ENCODE peak calls at places on chromosomes 16 and 17, in five cellular contexts. B is H7, Y is adipocyte, S is PC-3, P is GM23338. T is an unnamed sample.

GRCh38 chr17:81251091-81251942 is 12.2 kb downstream of the NDUFAF8 start:
- DNase-seq in Y (no peak), B (peak), S (no peak), P (no peak), T (no peak)

GRCh38 chr17:11506635-11507034 is 91.6 kb upstream of the DNAH9 start:
- DNase-seq in Y (peak), S (peak), B (peak), P (peak), T (no peak)

GRCh38 chr17:32772453-32773025 is 104.4 kb downstream of the MYO1D start:
- DNase-seq in P (no peak), Y (no peak), B (no peak), S (no peak), T (no peak)

GRCh38 chr17:68738044-68738443 is 136.9 kb upstream of the FAM20A start:
- DNase-seq in P (no peak), Y (peak), S (no peak), B (no peak), T (no peak)

GRCh38 chr17:40192961-40193360 is 15.7 kb downstream of the RAPGEFL1 start:
- DNase-seq in Y (no peak), B (no peak), P (no peak), S (no peak), T (no peak)

GRCh38 chr16:69823831-69824563 is 61.9 kb downstream of the WWP2 start:
- DNase-seq in Y (no peak), P (no peak), B (peak), S (no peak), T (no peak)

GRCh38 chr16:72832640-72833039 is 215.3 kb downstream of the ZFHX3 start:
- DNase-seq in Y (peak), B (peak), S (peak), P (peak), T (peak)

GRCh38 chr16:6524501-6524900 is 808.1 kb upstream of the RBFOX1 start:
- DNase-seq in Y (no peak), S (no peak), P (no peak), B (no peak), T (no peak)

GRCh38 chr16:1612320-1613111 is at the start of gene CRAMP1:
- DNase-seq in Y (peak), S (no peak), B (no peak), P (peak), T (no peak)

GRCh38 chr16:51636913-51637743 is 486.1 kb upstream of the SALL1 start:
- DNase-seq in Y (peak), P (peak), B (peak), S (peak), T (no peak)

GRCh38 chr16:78743556-78743955 is 644.1 kb downstream of the WWOX start:
- DNase-seq in Y (no peak), S (no peak), P (no peak), B (no peak), T (no peak)

GRCh38 chr16:84141143-84141670 is 3.8 kb downstream of the HSDL1 start:
- DNase-seq in Y (no peak), P (peak), B (peak), S (no peak), T (no peak)

GRCh38 chr16:88458039-88458772 is 5.1 kb downstream of the ZFPM1 start:
- DNase-seq in P (no peak), S (no peak), Y (no peak), B (no peak), T (no peak)

GRCh38 chr16:88455610-88456355 is 2.7 kb downstream of the ZFPM1 start:
- DNase-seq in B (peak), P (peak), S (peak), Y (peak), T (peak)

GRCh38 chr16:88454315-88455057 is 1.4 kb downstream of the ZFPM1 start:
- DNase-seq in P (peak), Y (peak), B (no peak), S (peak), T (no peak)

GRCh38 chr16:88458773-88459235 is 5.7 kb downstream of the ZFPM1 start:
- DNase-seq in Y (no peak), S (no peak), P (no peak), B (no peak), T (no peak)

DNA sequence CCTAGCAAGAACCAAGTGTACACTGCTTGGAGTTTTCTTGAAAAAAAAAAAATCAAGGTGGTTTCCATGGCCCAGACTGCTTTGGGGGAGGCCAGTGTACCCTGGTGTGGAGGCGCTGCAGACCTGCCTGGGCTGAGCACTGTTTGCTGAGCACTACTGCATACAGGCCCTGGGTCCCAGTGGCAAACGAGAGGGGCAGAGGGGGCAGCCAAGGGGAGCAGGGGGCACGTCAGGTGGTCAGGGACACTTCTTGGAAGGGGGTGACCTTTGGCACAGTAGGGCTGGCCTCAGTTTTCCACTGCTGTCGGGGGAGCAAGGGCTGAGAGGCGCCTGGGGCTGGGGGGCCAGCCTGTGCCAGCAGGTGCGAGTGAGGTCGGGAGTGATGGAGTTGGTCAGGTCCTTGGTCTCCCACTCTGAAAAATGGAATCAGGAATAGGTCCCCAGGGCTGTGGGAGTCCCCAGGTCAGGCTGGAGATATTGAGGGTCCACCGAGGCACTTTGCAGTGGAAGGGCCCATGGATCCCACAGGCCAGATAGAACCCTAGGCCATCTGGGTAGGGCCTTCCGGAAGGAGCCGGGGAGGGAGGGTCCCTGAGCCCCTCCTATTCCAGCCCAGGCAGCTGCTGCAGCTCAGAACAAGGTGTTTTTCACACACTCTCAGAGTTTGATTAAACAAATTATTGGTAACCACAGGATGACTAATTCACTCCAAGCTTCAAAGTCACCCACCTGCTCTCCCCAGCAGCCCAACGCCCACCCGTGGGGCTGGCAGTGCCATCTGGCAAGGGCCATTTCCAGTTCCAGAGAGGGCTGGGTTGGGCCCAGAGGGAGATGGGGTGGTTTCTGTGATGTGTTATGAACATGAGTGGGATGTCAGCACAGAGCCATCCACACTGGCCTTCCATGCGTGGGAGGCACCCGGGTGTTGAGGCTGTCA is 3.5 kb downstream of the ZFPM1 start:
- DNase-seq in S (no peak), P (no peak), Y (no peak), B (no peak), T (no peak)
- H3K4me3 ChIP-seq in S (peak), P (peak), Y (peak), B (no peak), T (no peak)

GRCh38 chr16:12119037-12119436 is 142.5 kb downstream of the SNX29 start:
- DNase-seq in P (no peak), Y (no peak), S (no peak), B (no peak), T (no peak)

GRCh38 chr16:12119562-12119961 is 143.0 kb downstream of the SNX29 start:
- DNase-seq in S (peak), B (no peak), P (no peak), Y (peak), T (no peak)

GRCh38 chr16:12120331-12120981 is 143.9 kb downstream of the SNX29 start:
- DNase-seq in S (no peak), Y (peak), B (no peak), P (no peak), T (no peak)

GRCh38 chr16:12122202-12122601 is 145.7 kb downstream of the SNX29 start:
- DNase-seq in Y (no peak), P (no peak), S (no peak), B (no peak), T (no peak)

DNA sequence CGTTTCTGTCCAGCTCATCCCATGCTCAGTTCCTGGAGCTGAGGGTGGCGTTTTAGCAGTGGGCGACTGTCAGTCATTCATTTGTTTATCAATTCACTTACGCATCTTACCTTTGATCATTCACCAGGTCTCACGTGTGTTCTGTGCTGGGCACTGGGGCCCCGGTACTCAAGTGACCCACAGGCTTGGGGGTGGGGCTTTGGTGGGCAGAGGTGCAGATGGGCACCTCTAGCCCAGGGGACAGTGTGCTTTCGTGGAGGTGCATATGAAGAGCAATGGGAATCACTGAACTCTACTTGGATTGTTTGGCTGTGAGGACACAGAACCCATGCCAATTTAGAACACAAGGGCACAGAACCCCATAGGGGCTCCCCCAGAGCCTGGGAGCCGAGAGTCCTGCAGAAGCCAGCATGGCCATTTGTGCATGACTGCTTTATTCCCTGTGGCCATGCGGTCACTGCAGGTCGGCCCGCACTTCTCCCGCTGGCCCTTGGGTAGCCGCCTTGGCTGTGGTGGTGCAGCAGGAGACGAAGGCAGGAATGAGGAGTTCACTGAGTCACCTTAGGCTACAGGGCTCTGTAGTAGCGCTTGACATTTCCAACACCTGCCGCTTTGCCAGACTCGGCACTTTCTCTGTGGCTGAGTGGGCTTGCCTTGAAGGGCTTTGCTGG is 144.6 kb downstream of the SNX29 start:
- DNase-seq in Y (no peak), B (no peak), S (no peak), P (no peak), T (no peak)
- H3K4me3 ChIP-seq in Y (no peak), B (no peak), S (no peak), P (no peak), T (no peak)

DNA sequence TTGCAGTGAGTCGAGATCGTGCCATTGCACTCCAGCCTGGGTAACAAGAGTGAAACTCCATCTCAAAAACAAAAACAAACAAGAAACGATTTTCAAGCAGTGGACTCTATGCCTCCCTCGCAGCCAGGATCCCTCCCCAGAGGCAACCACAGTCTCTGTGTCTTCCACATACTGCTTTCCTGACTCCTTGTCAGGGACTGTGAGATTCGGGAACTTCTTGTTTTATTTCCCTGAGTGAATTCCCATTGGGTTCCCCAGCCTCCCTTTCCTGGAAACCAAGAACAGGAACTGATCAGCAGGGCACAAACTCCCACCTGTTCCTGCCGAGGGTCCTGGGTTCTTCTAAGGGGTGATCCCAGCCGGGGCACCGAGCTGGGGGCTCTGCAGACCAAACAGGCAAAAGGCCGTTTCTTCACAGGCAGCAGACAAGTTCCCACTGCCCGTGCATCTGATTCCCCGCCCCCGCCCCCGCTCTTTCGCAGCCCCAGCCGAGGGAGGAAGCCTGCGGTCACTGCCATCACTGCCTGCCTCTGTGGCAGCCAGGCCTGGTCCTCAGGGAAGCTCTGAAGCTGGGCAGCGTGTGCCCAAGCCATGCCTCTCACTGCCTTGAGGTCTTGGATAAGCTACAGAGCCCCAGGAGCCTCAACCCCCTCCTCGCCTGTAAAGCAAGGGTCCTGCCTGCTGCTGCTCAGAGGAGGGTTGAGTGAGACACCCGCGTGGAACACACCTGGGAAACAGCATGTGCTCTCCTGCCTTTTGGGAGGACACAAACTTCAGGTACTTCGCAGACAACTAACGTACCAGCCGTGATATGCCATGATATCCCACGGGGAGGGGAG is 5.5 kb upstream of the PIEZO1 start:
- DNase-seq in P (peak), S (no peak), B (peak), Y (peak), T (no peak)
- H3K4me3 ChIP-seq in P (no peak), S (no peak), B (no peak), Y (no peak), T (no peak)

DNA sequence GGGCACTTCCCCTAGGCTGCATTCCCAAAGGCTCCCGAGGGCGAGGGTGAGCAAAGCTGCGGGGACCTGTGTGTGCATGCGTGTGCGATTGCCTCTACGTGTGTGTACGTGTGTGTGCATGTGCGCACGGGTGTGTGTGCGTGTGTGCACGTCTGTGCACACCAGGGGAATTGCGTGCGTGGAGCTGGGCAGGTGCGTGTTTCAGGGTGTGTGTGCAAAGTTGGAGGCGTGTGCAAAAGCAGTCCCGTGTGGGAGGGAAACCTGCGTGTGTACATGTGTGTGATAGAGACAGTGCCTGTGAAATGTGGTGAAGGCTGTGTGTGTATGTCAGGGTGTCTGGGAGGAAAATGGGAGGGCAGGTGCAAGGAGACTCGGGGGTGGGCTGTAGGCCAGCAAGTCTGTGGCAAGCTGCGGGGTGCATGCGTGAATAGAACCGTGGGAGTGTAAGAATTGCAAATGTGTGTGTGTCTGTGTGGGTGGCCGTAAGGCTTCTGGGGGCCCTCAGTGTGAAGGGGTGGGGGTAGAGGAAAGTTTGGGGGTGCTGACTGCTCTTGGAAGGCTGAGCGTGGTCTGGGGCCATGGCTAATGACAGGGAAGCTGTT is 481 bp downstream of the SEC14L5 start:
- DNase-seq in Y (no peak), B (peak), P (no peak), S (no peak), T (no peak)
- H3K4me3 ChIP-seq in Y (peak), B (peak), P (peak), S (peak), T (no peak)

GRCh38 chr16:68370921-68371651 is 60.3 kb downstream of the PRMT7 start:
- DNase-seq in P (no peak), B (no peak), Y (no peak), S (no peak), T (no peak)

GRCh38 chr16:68370221-68370920 is 59.6 kb downstream of the PRMT7 start:
- DNase-seq in Y (no peak), P (no peak), B (no peak), S (no peak), T (no peak)

GRCh38 chr16:68368602-68368944 is 57.8 kb downstream of the PRMT7 start:
- DNase-seq in B (peak), S (no peak), P (peak), Y (no peak), T (no peak)

GRCh38 chr16:68369168-68369567 is 58.3 kb downstream of the PRMT7 start:
- DNase-seq in P (no peak), Y (no peak), S (no peak), B (no peak), T (no peak)

GRCh38 chr16:68369697-68370096 is 58.9 kb downstream of the PRMT7 start:
- DNase-seq in S (no peak), B (no peak), Y (no peak), P (no peak), T (no peak)
- H3K4me3 ChIP-seq in S (no peak), B (no peak), Y (no peak), P (no peak), T (no peak)

GRCh38 chr17:44354582-44355309 is 8.9 kb downstream of the FAM171A2 start:
- DNase-seq in S (no peak), Y (no peak), B (peak), P (peak), T (no peak)

GRCh38 chr17:44355310-44355640 is 8.4 kb downstream of the FAM171A2 start:
- DNase-seq in B (peak), S (no peak), P (peak), Y (no peak), T (no peak)

GRCh38 chr17:44352922-44353655 is 8.0 kb downstream of the GRN start:
- DNase-seq in S (no peak), B (peak), Y (no peak), P (no peak), T (no peak)

GRCh38 chr17:44351961-44352921 is 7.1 kb downstream of the GRN start:
- DNase-seq in B (peak), P (no peak), Y (no peak), S (no peak), T (no peak)

GRCh38 chr17:44353656-44354331 is 8.7 kb downstream of the GRN start:
- DNase-seq in P (peak), S (no peak), B (peak), Y (no peak), T (no peak)
- H3K4me3 ChIP-seq in P (peak), S (no peak), B (peak), Y (peak), T (no peak)

GRCh38 chr17:75049057-75049456 is 2.0 kb downstream of the KCTD2 start:
- DNase-seq in Y (no peak), P (no peak), B (no peak), S (no peak), T (no peak)
- H3K4me3 ChIP-seq in Y (peak), P (peak), B (no peak), S (peak), T (no peak)

GRCh38 chr17:17896746-17897145 is 60.0 kb upstream of the SREBF1 start:
- DNase-seq in B (no peak), Y (no peak), S (no peak), P (no peak), T (no peak)
- H3K4me3 ChIP-seq in B (no peak), Y (no peak), S (no peak), P (no peak), T (no peak)

GRCh38 chr16:398551-399277 is 1.7 kb downstream of the NME4 start:
- DNase-seq in S (no peak), B (peak), Y (no peak), P (peak), T (no peak)

GRCh38 chr16:397135-397661 is at the start of gene NME4:
- DNase-seq in P (peak), S (peak), Y (peak), B (peak), T (no peak)

GRCh38 chr16:396199-396598 is 800 bp upstream of the NME4 start:
- DNase-seq in P (peak), B (no peak), S (no peak), Y (no peak), T (no peak)

GRCh38 chr16:397736-398332 is 835 bp downstream of the NME4 start:
- DNase-seq in Y (peak), P (peak), S (peak), B (peak), T (no peak)

GRCh38 chr16:396605-397004 is 394 bp upstream of the NME4 start:
- DNase-seq in Y (peak), B (peak), S (peak), P (peak), T (no peak)
- H3K4me3 ChIP-seq in Y (peak), B (peak), S (peak), P (peak), T (peak)

DNA sequence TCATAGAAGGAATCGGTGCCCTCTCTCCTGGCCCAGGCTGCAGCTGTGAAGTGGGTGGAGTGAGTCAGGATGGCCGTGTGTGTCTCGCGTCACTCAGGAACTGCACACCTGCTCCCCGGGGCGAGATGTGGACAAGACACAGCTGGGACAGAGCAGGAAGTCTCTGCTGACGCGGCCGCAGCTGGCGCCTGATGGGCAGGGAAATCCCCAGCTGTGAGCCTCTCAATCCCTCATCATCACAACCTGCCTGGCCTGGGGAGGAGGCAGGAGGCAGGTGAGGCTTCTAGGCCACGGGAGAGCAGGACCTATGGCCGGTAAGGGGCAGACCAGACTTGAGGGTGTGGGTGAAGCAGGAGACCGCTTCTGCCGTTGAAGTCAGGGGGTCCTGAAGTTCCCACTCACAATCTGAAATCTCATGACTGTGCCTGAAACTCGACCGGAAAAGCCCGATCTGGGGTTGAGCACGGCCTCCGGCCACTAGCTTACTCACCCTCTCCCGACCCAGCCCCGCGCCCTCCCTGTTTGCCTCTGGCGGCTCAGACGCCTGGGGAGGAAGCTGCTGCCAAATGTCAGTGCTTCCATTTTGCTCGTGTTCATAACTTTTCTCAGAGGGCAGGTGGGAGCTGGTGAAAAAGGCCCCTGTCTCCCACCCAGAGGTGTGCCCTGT is 1.1 kb upstream of the TRPV3 start:
- DNase-seq in P (no peak), Y (no peak), S (peak), B (no peak), T (no peak)
- H3K4me3 ChIP-seq in P (no peak), Y (no peak), S (peak), B (no peak), T (no peak)